ENCODE peak calls at places on chromosomes 7 and 10, in nine cellular contexts. Y is prostate gland, L is fibroblast of mammary gland, R is PC-9, S is AG04450, N is tibial nerve, X is dorsolateral prefrontal cortex, M is astrocyte of the spinal cord, P is IMR-90. B is an unnamed sample.

GRCh38 chr7:149496642-149497391 is 792 bp downstream of the ZNF746 start:
- DNase-seq in X (no peak), P (peak), L (peak), R (peak), S (no peak), M (peak), Y (peak), N (peak), B (no peak)

GRCh38 chr10:86443936-86444335 is 77.3 kb upstream of the GRID1 start:
- DNase-seq in X (no peak), Y (no peak), R (no peak), S (no peak), M (peak), L (peak), N (no peak), P (peak), B (no peak)

GRCh38 chr10:95782274-95782830 is 26.4 kb downstream of the ENTPD1 start:
- DNase-seq in M (no peak), R (no peak), X (no peak), L (no peak), P (no peak), N (no peak), Y (no peak), S (no peak), B (no peak)

GRCh38 chr7:31046723-31047122 is 5.4 kb upstream of the ADCYAP1R1 start:
- DNase-seq in P (no peak), Y (no peak), R (no peak), X (no peak), L (no peak), N (no peak), M (no peak), S (no peak), B (no peak)

GRCh38 chr7:95859434-95859833 is 87.1 kb downstream of the DYNC1I1 start:
- DNase-seq in N (no peak), P (peak), S (no peak), Y (no peak), M (peak), L (no peak), X (no peak), R (peak), B (no peak)

GRCh38 chr10:45407542-45407941 is 33.5 kb downstream of the ALOX5 start:
- DNase-seq in N (no peak), P (no peak), L (no peak), X (no peak), Y (no peak), S (no peak), M (no peak), R (no peak), B (no peak)

GRCh38 chr7:128913856-128914565 is 3.5 kb upstream of the KCP start:
- DNase-seq in X (peak), P (no peak), S (no peak), L (no peak), M (no peak), R (no peak), N (no peak), Y (no peak), B (no peak)

GRCh38 chr10:109895095-109895818 is 28.1 kb downstream of the XPNPEP1 start:
- DNase-seq in L (peak), X (peak), P (peak), R (no peak), S (no peak), Y (no peak), M (peak), N (peak), B (no peak)

GRCh38 chr7:123748171-123748733 is 551 bp downstream of the WASL start:
- DNase-seq in Y (peak), R (peak), X (no peak), L (peak), S (no peak), M (peak), N (peak), P (peak), B (no peak)

DNA sequence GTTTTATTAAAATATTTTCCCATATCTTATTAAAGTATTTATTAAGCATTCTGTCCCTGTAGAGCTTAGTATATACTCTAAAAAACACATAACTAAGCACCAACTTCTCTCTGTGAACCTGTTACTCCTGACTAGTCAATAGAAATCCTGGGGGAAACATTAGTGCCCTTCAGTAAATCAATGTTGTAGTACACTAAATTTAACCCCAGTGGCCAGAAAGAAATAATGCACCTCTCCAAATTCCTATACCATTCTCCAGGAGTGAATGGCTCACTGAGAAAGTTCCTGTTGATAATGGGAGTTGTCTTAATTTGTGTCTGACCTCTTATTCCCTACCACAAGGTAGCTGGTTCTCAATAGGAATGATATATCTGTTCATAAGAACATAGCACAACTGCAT is 188.2 kb downstream of the SEMA3D start:
- DNase-seq in M (no peak), P (no peak), Y (no peak), X (no peak), S (no peak), R (no peak), L (no peak), N (no peak), B (no peak)
- TF ChIP-seq CTCF in M (no peak), P (no peak), Y (peak), X (no peak), S (peak), R (peak), L (no peak), N (no peak), B (no peak)

GRCh38 chr10:102675151-102675886 is 31.0 kb downstream of the TRIM8 start:
- DNase-seq in Y (no peak), P (no peak), M (no peak), R (no peak), X (peak), S (no peak), L (no peak), N (no peak), B (no peak)
- H3K4me3 ChIP-seq in Y (no peak), P (peak), M (no peak), R (no peak), X (no peak), S (peak), L (no peak), N (no peak), B (no peak)

GRCh38 chr7:15555385-15555859 is 6.4 kb downstream of the AGMO start:
- DNase-seq in N (no peak), S (no peak), L (peak), Y (no peak), P (peak), R (no peak), X (no peak), M (peak), B (no peak)
- TF ChIP-seq CTCF in N (no peak), S (peak), L (peak), Y (no peak), P (peak), R (peak), X (peak), M (peak), B (no peak)

GRCh38 chr10:127962205-127962604 is 55.3 kb downstream of the PTPRE start:
- DNase-seq in M (no peak), X (no peak), N (no peak), Y (no peak), S (no peak), L (no peak), P (no peak), R (no peak), B (no peak)
- H3K4me3 ChIP-seq in M (no peak), X (no peak), N (no peak), Y (no peak), S (no peak), L (no peak), P (no peak), R (no peak), B (no peak)

GRCh38 chr10:47401210-47401609 is 17.1 kb upstream of the ZNF488 start:
- DNase-seq in P (no peak), S (no peak), L (no peak), N (no peak), Y (no peak), R (no peak), M (no peak), X (no peak), B (no peak)
- TF ChIP-seq CTCF in P (no peak), S (no peak), L (no peak), N (no peak), Y (no peak), R (no peak), M (no peak), X (no peak), B (no peak)

DNA sequence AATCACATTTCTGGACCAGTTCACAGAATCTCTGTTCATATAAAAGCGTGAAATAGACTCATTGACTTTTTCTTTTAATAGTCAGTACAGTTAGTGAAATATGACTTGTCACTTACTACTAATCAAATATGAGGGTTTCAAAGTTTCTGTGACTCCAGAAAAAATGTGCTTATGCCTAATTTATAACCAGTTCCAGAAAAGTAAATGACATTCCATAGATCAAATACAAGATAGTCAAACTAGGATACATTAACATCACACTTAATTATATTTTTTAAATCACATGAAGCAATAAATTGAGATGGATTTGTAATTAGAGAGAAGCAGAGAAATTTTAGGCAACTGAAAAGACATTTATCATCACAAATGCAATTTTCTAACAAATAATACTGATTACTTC is 491.4 kb downstream of the KIF20B start:
- DNase-seq in Y (no peak), S (no peak), X (no peak), M (no peak), N (no peak), P (no peak), L (no peak), R (no peak), B (no peak)
- H3K4me3 ChIP-seq in Y (no peak), S (no peak), X (no peak), M (no peak), N (no peak), P (no peak), L (no peak), R (no peak), B (no peak)

DNA sequence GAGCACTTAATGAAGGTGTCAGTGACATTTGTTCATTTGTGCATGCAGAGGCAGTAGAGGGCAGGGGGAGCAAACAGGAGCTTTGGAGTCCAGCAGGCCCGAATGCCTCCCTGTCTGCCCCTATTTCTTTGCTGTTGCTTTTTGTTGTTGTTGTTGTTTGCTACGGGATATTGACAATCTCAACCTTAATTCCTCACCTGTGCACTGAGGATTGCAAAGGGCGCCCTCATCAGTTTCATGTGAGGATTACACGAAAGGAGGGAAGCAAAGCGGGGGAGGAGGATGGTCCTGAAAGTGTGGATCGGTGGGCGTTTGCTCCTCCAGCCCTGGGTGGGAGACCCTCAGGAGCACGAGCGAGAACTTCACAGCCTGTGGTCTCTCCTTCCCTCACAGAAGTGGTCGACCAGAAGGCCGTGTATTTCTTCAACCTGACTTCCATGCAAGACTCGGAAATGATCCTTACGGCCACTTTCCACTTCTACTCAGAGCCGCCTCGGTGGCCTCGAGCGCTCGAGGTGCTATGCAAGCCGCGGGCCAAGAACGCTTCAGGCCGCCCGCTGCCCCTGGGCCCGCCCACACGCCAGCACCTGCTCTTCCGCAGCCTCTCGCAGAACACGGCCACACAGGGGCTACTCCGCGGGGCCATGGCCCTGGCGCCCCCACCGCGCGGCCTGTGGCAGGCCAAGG is 9.5 kb downstream of the GDF10 start:
- DNase-seq in L (no peak), N (no peak), X (no peak), S (no peak), R (no peak), M (no peak), Y (no peak), P (no peak), B (no peak)
- TF ChIP-seq CTCF in L (peak), N (no peak), X (peak), S (peak), R (peak), M (peak), Y (no peak), P (peak), B (peak)

GRCh38 chr10:129496995-129497394 is 30.0 kb downstream of the MGMT start:
- DNase-seq in L (no peak), M (no peak), N (no peak), X (no peak), Y (no peak), P (no peak), R (no peak), S (no peak), B (no peak)

GRCh38 chr10:129495697-129496096 is 28.7 kb downstream of the MGMT start:
- DNase-seq in N (no peak), R (no peak), L (no peak), M (no peak), S (no peak), P (no peak), X (no peak), Y (no peak), B (no peak)

GRCh38 chr10:129500617-129501339 is 33.7 kb downstream of the MGMT start:
- DNase-seq in P (no peak), N (no peak), X (no peak), L (no peak), R (no peak), Y (no peak), M (no peak), S (no peak), B (no peak)

GRCh38 chr10:129501652-129502436 is 34.8 kb downstream of the MGMT start:
- DNase-seq in L (no peak), X (no peak), Y (no peak), R (no peak), S (no peak), P (no peak), M (no peak), N (no peak), B (no peak)

GRCh38 chr10:129498680-129499079 is 31.6 kb downstream of the MGMT start:
- DNase-seq in P (no peak), Y (no peak), S (no peak), M (no peak), X (no peak), L (no peak), R (no peak), N (no peak), B (no peak)
- H3K4me3 ChIP-seq in P (no peak), Y (no peak), S (no peak), M (no peak), X (no peak), L (no peak), R (no peak), N (no peak), B (no peak)

GRCh38 chr10:71889388-71889987 is 38.4 kb upstream of the PSAP start:
- DNase-seq in L (no peak), N (no peak), S (no peak), M (no peak), R (peak), X (no peak), P (no peak), Y (no peak), B (no peak)

GRCh38 chr10:71888248-71888622 is 37.2 kb upstream of the PSAP start:
- DNase-seq in N (no peak), S (no peak), L (no peak), Y (no peak), M (no peak), P (no peak), R (no peak), X (no peak), B (no peak)

GRCh38 chr10:71887767-71888166 is 36.7 kb upstream of the PSAP start:
- DNase-seq in R (no peak), P (no peak), M (no peak), X (no peak), N (no peak), L (peak), S (no peak), Y (no peak), B (no peak)

GRCh38 chr10:71891437-71891836 is 40.4 kb upstream of the PSAP start:
- DNase-seq in Y (no peak), X (no peak), P (no peak), S (no peak), R (no peak), M (no peak), N (no peak), L (no peak), B (no peak)

DNA sequence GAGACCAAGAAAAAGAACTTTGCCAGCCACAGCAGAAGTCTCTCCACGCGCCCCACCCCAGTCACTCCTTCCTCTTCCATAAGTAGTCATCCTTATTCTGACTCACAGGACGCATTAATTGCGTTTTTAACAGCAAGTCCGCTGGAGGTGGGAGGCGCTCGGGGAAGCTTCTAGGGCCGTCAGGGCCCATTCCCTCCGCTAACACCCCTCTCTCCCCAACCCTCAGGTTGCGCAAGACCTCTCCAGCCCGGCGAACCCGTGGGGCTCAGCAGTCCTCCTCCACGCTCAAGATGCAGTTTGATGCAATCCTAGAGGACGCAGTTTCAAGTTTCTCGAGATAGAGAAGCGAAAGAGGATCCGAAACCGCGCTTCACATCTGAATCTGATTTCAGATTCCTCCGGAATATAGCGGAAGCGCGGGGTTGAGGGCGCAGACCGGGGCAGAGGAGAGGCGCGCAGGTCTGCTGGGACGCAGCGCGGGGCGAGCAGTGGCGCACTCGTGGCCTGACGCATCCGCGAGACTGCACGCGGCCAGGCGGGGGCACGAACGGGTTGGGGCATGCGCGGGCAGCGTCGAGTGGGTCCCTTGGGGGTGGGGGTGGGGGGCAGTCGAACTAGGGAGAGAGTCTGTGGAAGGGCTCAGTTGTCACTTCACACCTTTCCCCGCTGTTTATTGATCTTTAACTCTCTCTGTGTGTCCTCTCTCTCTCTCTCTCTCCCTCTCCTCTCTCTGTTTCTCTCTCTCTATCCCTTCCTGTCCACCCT is 37.8 kb upstream of the PSAP start:
- DNase-seq in N (peak), M (peak), P (peak), Y (peak), L (peak), S (peak), R (peak), X (peak), B (peak)
- TF ChIP-seq CTCF in N (no peak), M (peak), P (peak), Y (no peak), L (no peak), S (no peak), R (no peak), X (peak), B (peak)

DNA sequence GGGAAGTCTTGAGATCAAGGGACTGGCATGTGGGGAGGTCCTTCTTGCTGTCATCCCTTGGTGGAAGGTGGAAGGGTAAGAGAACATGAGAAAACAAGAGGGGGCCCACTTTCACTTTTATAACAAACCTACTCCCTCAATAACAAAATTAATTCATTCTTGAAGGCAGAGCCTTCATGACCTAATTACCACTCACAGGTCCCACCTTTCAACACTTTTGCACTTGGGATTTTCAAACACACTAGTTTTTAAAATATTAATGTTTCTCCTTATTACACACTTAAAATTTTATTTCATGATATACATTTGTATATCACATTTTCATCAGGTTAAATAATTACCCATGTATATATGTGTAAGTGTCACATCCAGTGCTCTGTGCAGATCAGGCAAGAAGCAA is 2.0 kb downstream of the ST7 start:
- DNase-seq in R (no peak), L (no peak), P (no peak), X (no peak), Y (no peak), N (no peak), S (no peak), M (no peak), B (no peak)
- H3K4me3 ChIP-seq in R (peak), L (no peak), P (peak), X (no peak), Y (no peak), N (no peak), S (peak), M (no peak), B (peak)